ENCODE peak calls at places on chromosome 12, in four cellular contexts. N, T, Y and W are unnamed samples.

GRCh38 chr12:69097619-69098368 is 141.6 kb upstream of the CPSF6 start:
- DNase-seq in N (no peak), T (peak), Y (no peak), W (no peak)

GRCh38 chr12:24044973-24045703 is 95.7 kb upstream of the SOX5 start:
- DNase-seq in N (no peak), T (no peak), Y (no peak), W (no peak)

GRCh38 chr12:76451528-76451927 is 103.3 kb upstream of the BBS10 start:
- DNase-seq in N (no peak), T (no peak), Y (no peak), W (no peak)

GRCh38 chr12:49496417-49497360 is 42.1 kb upstream of the KCNH3 start:
- DNase-seq in N (no peak), T (no peak), Y (no peak), W (no peak)

GRCh38 chr12:122421815-122422737 is at the start of gene CLIP1:
- DNase-seq in N (peak), T (peak), Y (peak), W (peak)

GRCh38 chr12:8146416-8146771 is 10.4 kb upstream of the ZNF705A start:
- DNase-seq in N (no peak), T (no peak), Y (no peak), W (no peak)

GRCh38 chr12:25712169-25712568 is 159.1 kb upstream of the LMNTD1 start:
- DNase-seq in N (no peak), T (no peak), Y (no peak), W (peak)

GRCh38 chr12:9651265-9651729 is 18.2 kb upstream of the CLEC2D start:
- DNase-seq in N (peak), T (peak), Y (no peak), W (no peak)

GRCh38 chr12:110073049-110073831 is 24.9 kb upstream of the C12orf76 start:
- DNase-seq in N (peak), T (peak), Y (peak), W (peak)

GRCh38 chr12:42588981-42589464 is 523 bp downstream of the PRICKLE1 start:
- DNase-seq in N (no peak), T (no peak), Y (no peak), W (no peak)

GRCh38 chr12:84929486-84929885 is 16.9 kb upstream of the SLC6A15 start:
- DNase-seq in N (no peak), T (peak), Y (no peak), W (no peak)

GRCh38 chr12:32889073-32889760 is 7.4 kb downstream of the PKP2 start:
- DNase-seq in N (no peak), T (no peak), Y (no peak), W (no peak)

GRCh38 chr12:111841236-111841749 is 735 bp upstream of the MAPKAPK5 start:
- DNase-seq in N (no peak), T (no peak), Y (no peak), W (no peak)

GRCh38 chr12:132481345-132481744 is 8.6 kb upstream of the FBRSL1 start:
- DNase-seq in N (no peak), T (no peak), Y (no peak), W (no peak)

GRCh38 chr12:1947081-1947480 is 28.6 kb upstream of the CACNA2D4 start:
- DNase-seq in N (no peak), T (peak), Y (no peak), W (no peak)

GRCh38 chr12:99450231-99450630 is 197.3 kb upstream of the GARIN6 start:
- DNase-seq in N (no peak), T (no peak), Y (no peak), W (no peak)

GRCh38 chr12:6539276-6540134 is 5.2 kb downstream of the GAPDH start:
- DNase-seq in N (no peak), T (no peak), Y (no peak), W (no peak)

GRCh38 chr12:64680235-64680634 is 69.9 kb downstream of the RASSF3 start:
- DNase-seq in N (no peak), T (no peak), Y (peak), W (no peak)

GRCh38 chr12:42568952-42569916 is 20.3 kb downstream of the PRICKLE1 start:
- DNase-seq in N (no peak), T (peak), Y (peak), W (peak)

GRCh38 chr12:129145381-129145780 is 292.1 kb downstream of the GLT1D1 start:
- DNase-seq in N (no peak), T (no peak), Y (no peak), W (no peak)

GRCh38 chr12:95634622-95635621 is 83.6 kb upstream of the USP44 start:
- DNase-seq in N (no peak), T (no peak), Y (no peak), W (no peak)

GRCh38 chr12:31922341-31923062 is 36.7 kb upstream of the RESF1 start:
- DNase-seq in N (no peak), T (no peak), Y (no peak), W (no peak)

GRCh38 chr12:93824514-93825500 is 147.6 kb downstream of the CRADD start:
- DNase-seq in N (no peak), T (no peak), Y (no peak), W (no peak)

GRCh38 chr12:104485651-104486341 is 29.0 kb downstream of the CHST11 start:
- DNase-seq in N (peak), T (no peak), Y (no peak), W (no peak)

GRCh38 chr12:41189395-41190251 is 1.5 kb downstream of the PDZRN4 start:
- DNase-seq in N (no peak), T (no peak), Y (peak), W (no peak)

GRCh38 chr12:93959657-93960056 is 188.7 kb upstream of the PLXNC1 start:
- DNase-seq in N (no peak), T (no peak), Y (no peak), W (no peak)

GRCh38 chr12:110354172-110354780 is 49.2 kb downstream of the ANAPC7 start:
- DNase-seq in N (no peak), T (no peak), Y (no peak), W (no peak)

GRCh38 chr12:14710632-14711324 is 14.4 kb upstream of the GUCY2C start:
- DNase-seq in N (no peak), T (no peak), Y (peak), W (no peak)

GRCh38 chr12:51836012-51836832 is 12.3 kb downstream of the FIGNL2 start:
- DNase-seq in N (no peak), T (no peak), Y (no peak), W (no peak)

GRCh38 chr12:45355750-45356149 is 139.9 kb downstream of the ANO6 start:
- DNase-seq in N (no peak), T (no peak), Y (no peak), W (no peak)